ENCODE peak calls at places on chromosomes 5 and 9, in four cellular contexts. X, T, P and Q are unnamed samples.

GRCh38 chr5:34789639-34790038 is 49.3 kb upstream of the TTC23L start:
- DNase-seq in X (no peak), T (no peak), P (no peak), Q (no peak)

GRCh38 chr9:31390352-31391025 is 994.0 kb upstream of the ACO1 start:
- DNase-seq in X (no peak), T (no peak), P (no peak), Q (no peak)

GRCh38 chr5:130578354-130578753 is 586.7 kb downstream of the HINT1 start:
- DNase-seq in T (no peak), P (no peak), X (no peak), Q (no peak)

GRCh38 chr5:166768536-166768935 is 1522.9 kb upstream of the WWC1 start:
- DNase-seq in X (no peak), P (no peak), T (no peak), Q (no peak)

GRCh38 chr9:126400571-126400970 is 73.9 kb downstream of the MVB12B start:
- DNase-seq in T (no peak), X (no peak), P (no peak), Q (no peak)

GRCh38 chr9:108662935-108663334 is 192.9 kb downstream of the ACTL7B start:
- DNase-seq in P (no peak), T (no peak), X (no peak), Q (no peak)

GRCh38 chr5:759781-760362 is 24.7 kb downstream of the ZDHHC11B start:
- DNase-seq in X (no peak), T (peak), P (peak), Q (no peak)

GRCh38 chr5:5270958-5271605 is 131.0 kb downstream of the ADAMTS16 start:
- DNase-seq in P (peak), X (peak), T (peak), Q (peak)

GRCh38 chr9:37801287-37801850 is 772 bp downstream of the DCAF10 start:
- DNase-seq in X (peak), P (peak), T (peak), Q (peak)

GRCh38 chr9:77848897-77849296 is 182.7 kb downstream of the GNAQ start:
- DNase-seq in X (peak), T (peak), P (peak), Q (peak)

GRCh38 chr9:1460143-1460769 is 410.1 kb downstream of the DMRT2 start:
- DNase-seq in X (no peak), T (no peak), P (no peak), Q (no peak)

GRCh38 chr9:95116820-95117204 is 200.7 kb downstream of the FANCC start:
- DNase-seq in T (no peak), P (peak), X (no peak), Q (no peak)

GRCh38 chr5:179617930-179618329 is 5.5 kb downstream of the HNRNPH1 start:
- DNase-seq in P (peak), X (no peak), T (no peak), Q (no peak)

GRCh38 chr5:143698534-143698933 is 113.4 kb upstream of the HMHB1 start:
- DNase-seq in X (no peak), P (no peak), T (no peak), Q (no peak)

GRCh38 chr9:115154969-115155534 is 37.1 kb upstream of the TNC start:
- DNase-seq in T (no peak), P (no peak), X (no peak), Q (no peak)

GRCh38 chr9:34370335-34370969 is 6.2 kb downstream of the MYORG start:
- DNase-seq in X (no peak), P (no peak), T (no peak), Q (no peak)

GRCh38 chr5:82910905-82911304 is 166.3 kb downstream of the TMEM167A start:
- DNase-seq in X (no peak), P (no peak), T (no peak), Q (no peak)

GRCh38 chr9:95736891-95737522 is 138.5 kb upstream of the ERCC6L2 start:
- DNase-seq in P (no peak), X (no peak), T (no peak), Q (no peak)

GRCh38 chr5:139458580-139459407 is 3.7 kb downstream of the ECSCR start:
- DNase-seq in X (peak), T (no peak), P (peak), Q (no peak)

GRCh38 chr9:71249729-71250317 is 128.4 kb upstream of the TRPM3 start:
- DNase-seq in P (no peak), T (no peak), X (peak), Q (no peak)

GRCh38 chr5:102863764-102864560 is 108.9 kb downstream of the PAM start:
- DNase-seq in P (no peak), T (no peak), X (peak), Q (no peak)

GRCh38 chr5:173953528-173954090 is 35.4 kb upstream of the C5orf47 start:
- DNase-seq in X (peak), P (no peak), T (no peak), Q (no peak)

GRCh38 chr5:147481376-147481775 is 28.5 kb downstream of the DPYSL3 start:
- DNase-seq in T (no peak), X (peak), P (no peak), Q (no peak)

GRCh38 chr5:172891716-172892421 is 57.8 kb downstream of the ERGIC1 start:
- DNase-seq in P (peak), X (peak), T (peak), Q (peak)

GRCh38 chr5:64144429-64145215 is 21.0 kb upstream of the RNF180 start:
- DNase-seq in P (no peak), X (peak), T (no peak), Q (no peak)

GRCh38 chr9:86854898-86855523 is 92.3 kb downstream of the GAS1 start:
- DNase-seq in P (no peak), T (no peak), X (peak), Q (no peak)

GRCh38 chr5:180990889-180991257 is 2.2 kb downstream of the BTNL3 start:
- DNase-seq in P (no peak), T (no peak), X (no peak), Q (no peak)

DNA sequence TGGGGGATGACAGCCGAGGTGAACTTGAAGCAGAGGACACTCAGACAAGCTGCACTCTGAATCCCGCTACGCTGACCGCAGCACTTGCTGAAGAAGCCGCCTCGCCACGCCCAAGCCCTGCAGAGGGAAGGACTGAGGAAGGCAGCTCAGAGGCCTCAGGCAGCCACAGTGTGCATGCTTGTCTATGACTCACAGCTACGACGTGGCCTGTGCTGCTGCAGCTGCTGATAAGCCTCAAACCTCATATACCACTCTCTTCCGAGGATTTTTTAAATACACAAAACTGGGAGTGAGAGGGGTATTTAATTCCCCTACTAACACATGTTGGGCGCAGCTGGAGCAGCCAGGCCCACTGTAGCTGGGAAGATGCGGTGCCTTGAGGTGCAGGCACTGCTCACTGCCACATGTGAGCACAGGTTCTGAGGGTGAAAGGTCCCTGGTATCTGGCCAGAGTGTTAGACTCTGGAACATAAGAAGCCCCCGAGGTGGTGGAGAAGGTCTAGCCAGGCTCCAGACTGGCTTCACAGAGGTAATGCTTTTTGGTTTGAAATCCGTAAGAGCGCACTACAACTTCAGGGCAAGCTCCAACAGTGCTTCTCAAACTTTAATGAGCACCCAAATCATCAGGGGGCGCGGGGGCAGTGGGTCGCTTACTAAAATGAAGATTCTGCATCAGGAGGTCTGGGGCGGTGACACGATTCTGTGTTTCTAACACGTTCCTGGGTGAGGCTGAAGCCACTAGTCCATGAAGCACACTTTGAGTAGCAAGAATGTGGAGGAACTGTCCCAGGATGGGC is 196.8 kb downstream of the AUH start:
- DNase-seq in X (peak), T (peak), P (peak), Q (peak)
- H3K4me3 ChIP-seq in X (no peak), T (no peak), P (no peak), Q (no peak)

GRCh38 chr5:119131530-119132313 is 60.8 kb downstream of the DMXL1 start:
- DNase-seq in T (no peak), X (no peak), P (no peak), Q (no peak)
- H3K4me3 ChIP-seq in T (no peak), X (no peak), P (no peak), Q (no peak)

GRCh38 chr5:119274767-119275130 is 81.1 kb upstream of the TNFAIP8 start:
- DNase-seq in P (no peak), T (no peak), X (peak), Q (no peak)
- H3K4me3 ChIP-seq in P (no peak), T (no peak), X (no peak), Q (no peak)

GRCh38 chr5:37738057-37738691 is 101.7 kb downstream of the GDNF start:
- DNase-seq in P (no peak), T (no peak), X (peak), Q (no peak)

GRCh38 chr5:37740331-37741066 is 99.3 kb downstream of the GDNF start:
- DNase-seq in T (no peak), X (peak), P (no peak), Q (no peak)

GRCh38 chr5:37739817-37740261 is 100.0 kb downstream of the GDNF start:
- DNase-seq in P (no peak), T (no peak), X (peak), Q (no peak)

GRCh38 chr5:37737326-37738056 is 102.3 kb downstream of the GDNF start:
- DNase-seq in T (no peak), X (no peak), P (no peak), Q (no peak)

DNA sequence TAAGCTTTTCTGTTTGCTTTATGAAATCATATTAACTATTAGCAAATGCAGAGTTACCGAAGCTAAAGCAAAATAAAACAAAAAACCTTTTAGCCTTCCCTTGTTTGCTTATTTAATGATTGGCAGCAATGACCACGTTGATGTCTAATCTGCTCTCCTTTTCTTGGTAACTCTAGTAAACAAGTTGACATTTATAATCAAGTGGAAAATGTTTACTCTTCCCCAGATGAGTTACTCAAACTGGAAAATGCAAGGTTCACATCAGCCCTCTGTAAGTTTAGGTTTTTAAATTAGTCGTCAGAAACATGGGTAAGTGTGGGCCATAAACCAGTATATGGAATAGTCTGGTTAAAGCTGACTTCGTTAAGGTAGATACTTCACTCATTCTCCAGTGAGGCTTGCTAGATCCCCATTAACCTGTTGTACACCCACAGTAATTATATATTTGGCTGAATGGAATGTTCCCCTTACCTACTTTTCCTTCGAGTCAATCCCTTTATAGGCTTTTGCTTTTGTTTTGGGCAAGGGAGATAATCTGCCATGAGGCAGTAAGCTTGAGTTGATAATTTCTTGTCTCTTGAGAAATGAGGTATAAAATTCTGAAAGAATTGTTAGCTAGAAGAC is 100.9 kb downstream of the GDNF start:
- DNase-seq in X (no peak), T (no peak), P (no peak), Q (no peak)
- H3K4me3 ChIP-seq in X (no peak), T (no peak), P (no peak), Q (no peak)

GRCh38 chr5:98767563-98767962 is 5.9 kb upstream of the RGMB start:
- DNase-seq in P (no peak), X (no peak), T (no peak), Q (no peak)
- H3K4me3 ChIP-seq in P (no peak), X (no peak), T (no peak), Q (no peak)

GRCh38 chr5:178118345-178118744 is 5.0 kb downstream of the N4BP3 start:
- DNase-seq in X (no peak), T (no peak), P (peak), Q (no peak)

GRCh38 chr5:178117911-178118310 is 4.6 kb downstream of the N4BP3 start:
- DNase-seq in P (peak), X (no peak), T (no peak), Q (no peak)

GRCh38 chr5:178115136-178115834 is 2.0 kb downstream of the N4BP3 start:
- DNase-seq in X (no peak), P (no peak), T (no peak), Q (no peak)

GRCh38 chr5:178115835-178116405 is 2.6 kb downstream of the N4BP3 start:
- DNase-seq in X (no peak), P (peak), T (no peak), Q (no peak)

DNA sequence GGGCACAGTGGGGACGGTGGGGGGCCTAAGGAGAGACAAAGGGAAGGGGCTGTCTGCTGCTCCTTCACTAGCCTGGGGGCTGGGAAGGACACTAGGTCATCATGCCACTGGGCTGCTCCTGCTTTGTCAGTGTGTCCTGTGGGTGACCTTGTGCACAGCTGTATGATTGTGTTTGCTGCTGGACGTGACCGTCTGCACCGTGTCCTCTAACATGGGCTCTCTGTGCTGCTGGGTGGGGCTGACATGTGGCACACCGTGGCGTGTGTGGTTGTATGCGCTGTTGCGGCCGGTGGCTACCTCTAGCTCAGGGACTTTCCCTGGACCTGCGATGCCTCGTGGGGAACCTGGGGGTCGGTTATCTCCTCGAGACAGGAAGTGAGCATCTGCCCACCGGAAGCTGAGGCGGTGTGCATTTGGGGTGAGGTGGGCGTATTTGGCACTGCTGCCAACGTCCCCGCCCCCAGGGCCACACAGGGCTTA is 3.1 kb downstream of the N4BP3 start:
- DNase-seq in X (no peak), T (no peak), P (no peak), Q (no peak)
- H3K4me3 ChIP-seq in X (no peak), T (peak), P (no peak), Q (peak)

GRCh38 chr9:93059960-93060591 is 1.6 kb downstream of the SUSD3 start:
- DNase-seq in T (no peak), X (no peak), P (no peak), Q (peak)
- H3K4me3 ChIP-seq in T (peak), X (no peak), P (no peak), Q (peak)

GRCh38 chr5:10726913-10727517 is 34.0 kb downstream of the DAP start:
- DNase-seq in T (no peak), X (no peak), P (no peak), Q (no peak)
- H3K4me3 ChIP-seq in T (no peak), X (no peak), P (no peak), Q (no peak)

GRCh38 chr9:134027561-134027960 is 2.3 kb downstream of the BRD3OS start:
- DNase-seq in P (no peak), X (no peak), T (no peak), Q (no peak)

GRCh38 chr9:134026981-134027380 is 1.7 kb downstream of the BRD3OS start:
- DNase-seq in T (no peak), P (no peak), X (no peak), Q (no peak)

GRCh38 chr9:134025606-134026541 is 593 bp downstream of the BRD3OS start:
- DNase-seq in X (peak), P (no peak), T (peak), Q (peak)

GRCh38 chr9:134028076-134028475 is 2.8 kb downstream of the BRD3OS start:
- DNase-seq in T (no peak), X (no peak), P (no peak), Q (no peak)

DNA sequence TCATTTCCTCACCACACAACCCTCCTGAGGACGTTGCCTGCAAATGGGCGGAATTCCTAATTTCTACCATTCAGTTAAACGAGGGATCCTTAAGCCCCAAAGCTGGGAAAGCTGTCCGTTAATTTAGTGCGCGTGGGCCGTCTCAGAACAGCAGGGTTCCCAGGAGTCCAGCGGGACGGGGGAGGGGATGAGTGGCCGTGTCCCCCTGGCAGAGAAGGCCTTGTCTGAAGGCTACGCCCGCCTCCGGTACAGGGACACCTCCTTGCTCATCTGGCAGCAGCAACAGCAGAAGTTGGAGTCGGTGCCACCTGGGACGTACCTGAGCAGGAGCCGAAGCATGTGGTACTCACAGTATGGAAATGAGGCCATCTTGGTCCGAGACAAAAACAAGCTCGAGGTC is 1.3 kb downstream of the BRD3OS start:
- DNase-seq in X (no peak), T (no peak), P (no peak), Q (no peak)
- H3K4me3 ChIP-seq in X (peak), T (peak), P (no peak), Q (peak)